ENCODE peak calls at places on chromosomes 7 and 10, in four cellular contexts. V is heart left ventricle, F is PC-9, U is foreskin fibroblast. M is an unnamed sample.

GRCh38 chr7:150901160-150902035 is 49.1 kb downstream of the AOC1 start:
- DNase-seq in F (peak), U (no peak), V (no peak), M (no peak)

GRCh38 chr7:36400606-36401005 is 10.9 kb downstream of the ANLN start:
- DNase-seq in U (no peak), V (no peak), F (peak), M (no peak)

GRCh38 chr10:4790922-4791321 is 35.1 kb upstream of the AKR1E2 start:
- DNase-seq in U (no peak), V (no peak), F (no peak), M (no peak)

GRCh38 chr7:116187400-116187799 is 22.9 kb upstream of the TES start:
- DNase-seq in U (no peak), V (no peak), F (no peak), M (no peak)

GRCh38 chr7:123500878-123501489 is 33.4 kb downstream of the IQUB start:
- DNase-seq in U (no peak), V (no peak), F (no peak), M (no peak)

GRCh38 chr10:93873427-93874115 is 20.2 kb upstream of the SLC35G1 start:
- DNase-seq in V (no peak), U (peak), F (no peak), M (peak)

GRCh38 chr7:25963733-25964132 is 188.3 kb upstream of the NFE2L3 start:
- DNase-seq in F (no peak), U (no peak), V (no peak), M (no peak)

GRCh38 chr7:151537818-151538561 is 18.3 kb upstream of the RHEB start:
- DNase-seq in F (no peak), U (no peak), V (no peak), M (peak)

GRCh38 chr7:138015096-138015495 is 13.2 kb upstream of the CREB3L2 start:
- DNase-seq in F (no peak), U (no peak), V (no peak), M (no peak)

GRCh38 chr7:19520392-19520791 is 188.4 kb downstream of the POLR1F start:
- DNase-seq in F (no peak), U (no peak), V (no peak), M (peak)

GRCh38 chr7:33250421-33250827 is 121.1 kb downstream of the BBS9 start:
- DNase-seq in U (peak), F (no peak), V (no peak), M (peak)

GRCh38 chr7:31099451-31100444 is 47.6 kb downstream of the ADCYAP1R1 start:
- DNase-seq in F (no peak), U (no peak), V (no peak), M (no peak)

GRCh38 chr7:7254319-7254718 is 72.0 kb downstream of the C1GALT1 start:
- DNase-seq in U (no peak), V (no peak), F (no peak), M (no peak)

GRCh38 chr7:93409324-93409723 is 165.2 kb downstream of the CALCR start:
- DNase-seq in U (no peak), F (no peak), V (no peak), M (no peak)

GRCh38 chr7:134120405-134120804 is 6.7 kb upstream of the LRGUK start:
- DNase-seq in V (no peak), F (no peak), U (peak), M (no peak)

GRCh38 chr7:12947465-12947864 is 260.0 kb downstream of the ARL4A start:
- DNase-seq in F (no peak), U (no peak), V (no peak), M (no peak)

GRCh38 chr10:91681361-91682276 is 48.7 kb upstream of the PPP1R3C start:
- DNase-seq in F (no peak), U (no peak), V (peak), M (no peak)

GRCh38 chr10:88116491-88116890 is 253.1 kb downstream of the PTEN start:
- DNase-seq in U (peak), F (peak), V (no peak), M (no peak)

GRCh38 chr10:57049096-57049495 is 688.0 kb upstream of the ZWINT start:
- DNase-seq in U (no peak), F (no peak), V (no peak), M (no peak)

GRCh38 chr7:151231964-151232271 is 365 bp upstream of the CHPF2 start:
- DNase-seq in U (no peak), V (no peak), F (no peak), M (no peak)

GRCh38 chr7:42606217-42606905 is 305.5 kb downstream of the C7orf25 start:
- DNase-seq in F (no peak), V (no peak), U (peak), M (peak)

GRCh38 chr7:20399516-20399915 is 68.8 kb downstream of the ITGB8 start:
- DNase-seq in U (no peak), V (no peak), F (no peak), M (no peak)

GRCh38 chr10:94210465-94211186 is 152.1 kb downstream of the NOC3L start:
- DNase-seq in V (peak), U (no peak), F (no peak), M (no peak)

GRCh38 chr10:25444266-25444665 is 269.5 kb downstream of the GPR158 start:
- DNase-seq in V (no peak), F (no peak), U (no peak), M (no peak)

GRCh38 chr10:79390551-79391229 is 43.4 kb downstream of the PPIF start:
- DNase-seq in V (peak), U (no peak), F (no peak), M (peak)

GRCh38 chr10:14952851-14953451 is 945 bp downstream of the DCLRE1C start:
- DNase-seq in V (no peak), F (no peak), U (no peak), M (no peak)

GRCh38 chr7:115851291-115851690 is 179.3 kb downstream of the TFEC start:
- DNase-seq in V (no peak), F (peak), U (peak), M (peak)

GRCh38 chr10:104449402-104449801 is 95.8 kb downstream of the CFAP58 start:
- DNase-seq in U (no peak), F (no peak), V (no peak), M (no peak)

GRCh38 chr10:69632516-69633199 is 2.6 kb downstream of the FAM241B start:
- DNase-seq in V (no peak), U (no peak), F (no peak), M (no peak)

GRCh38 chr7:6642239-6642839 is 5.2 kb downstream of the ZNF316 start:
- DNase-seq in V (no peak), F (no peak), U (no peak), M (no peak)

GRCh38 chr10:89062861-89063260 is 72.3 kb downstream of the FAS start:
- DNase-seq in V (peak), U (peak), F (no peak), M (no peak)

GRCh38 chr7:159272739-159273138 is 128.1 kb upstream of the VIPR2 start:
- DNase-seq in U (no peak), F (no peak), V (no peak), M (no peak)

GRCh38 chr7:91759205-91759863 is 121.2 kb downstream of the MTERF1 start:
- DNase-seq in F (peak), V (no peak), U (peak), M (peak)

GRCh38 chr7:151462306-151462779 is 22.4 kb upstream of the CRYGN start:
- DNase-seq in U (no peak), V (no peak), F (peak), M (peak)

GRCh38 chr7:2063562-2064360 is 169.0 kb downstream of the MAD1L1 start:
- DNase-seq in U (no peak), V (peak), F (no peak), M (peak)
- TF ChIP-seq CTCF in U (peak), V (no peak), F (no peak), M (peak)

GRCh38 chr10:99432881-99433280 is 2.5 kb upstream of the GOT1 start:
- DNase-seq in V (no peak), F (no peak), U (no peak), M (no peak)
- H3K4me3 ChIP-seq in V (peak), F (no peak), U (no peak), M (no peak)

GRCh38 chr7:51224811-51225581 is 91.6 kb downstream of the COBL start:
- DNase-seq in V (no peak), F (peak), U (no peak), M (no peak)
- TF ChIP-seq CTCF in V (peak), F (peak), U (no peak), M (no peak)

GRCh38 chr7:121696954-121697353 is 176.0 kb upstream of the PTPRZ1 start:
- DNase-seq in U (no peak), V (no peak), F (no peak), M (no peak)
- H3K4me3 ChIP-seq in U (no peak), V (no peak), F (no peak), M (no peak)

M was measured in fibroblast of villous mesenchyme.